ENCODE peak calls at places on chromosomes 2 and 18, in nine cellular contexts. Q is nucleus accumbens; H is hippocampal formation; M is amniotic stem cell; R is heart left ventricle; X is DMS 273 treated with DMSO at 0.1 percent for 48 hours; K is hypothalamus; B is iPS DF 19.7; O is stimulated activated CD4-positive, alpha-beta T cell treated with anti-CD3 and anti-CD28 coated beads, Interleukin-1b, Interleukin-23, amount 100 ng/mL, for 1 hour. S is an unnamed sample.

GRCh38 chr18:79523221-79523737 is 127.5 kb downstream of the NFATC1 start:
- DNase-seq in Q (no peak), B (no peak), M (no peak), X (no peak), R (no peak), K (no peak), O (no peak), H (no peak), S (no peak)

GRCh38 chr18:77108001-77108692 is 24.4 kb downstream of the MBP start:
- DNase-seq in B (no peak), O (no peak), H (no peak), R (peak), X (peak), Q (no peak), M (peak), K (no peak), S (peak)

GRCh38 chr2:189037518-189037917 is 63.3 kb downstream of the COL3A1 start:
- DNase-seq in R (no peak), O (no peak), B (no peak), K (no peak), X (no peak), Q (no peak), M (no peak), H (no peak), S (no peak)

GRCh38 chr2:120935339-120936313 is 200.0 kb downstream of the GLI2 start:
- DNase-seq in K (no peak), X (no peak), M (peak), R (no peak), Q (no peak), O (no peak), H (no peak), B (no peak), S (no peak)

GRCh38 chr2:236867441-236868260 is 218.0 kb upstream of the COPS8 start:
- DNase-seq in K (no peak), B (no peak), M (no peak), R (no peak), O (no peak), X (no peak), Q (no peak), H (no peak), S (no peak)

GRCh38 chr2:197596751-197597150 is 78.6 kb downstream of the RFTN2 start:
- DNase-seq in B (no peak), R (no peak), M (no peak), K (no peak), O (no peak), X (no peak), Q (no peak), H (no peak), S (no peak)

GRCh38 chr2:208265371-208265806 is 666 bp upstream of the PIKFYVE start:
- DNase-seq in B (no peak), H (peak), K (peak), X (no peak), O (no peak), R (no peak), Q (peak), M (no peak), S (no peak)

GRCh38 chr2:95278637-95279225 is 4.5 kb downstream of the PROM2 start:
- DNase-seq in X (no peak), H (no peak), B (no peak), K (no peak), O (no peak), Q (no peak), M (no peak), R (peak), S (no peak)

S was measured in NCI-H524 treated with DMSO at 0.1 percent for 48 hours.